ENCODE peak calls at places on chromosome 21, in nine cellular contexts. U is pancreas, N is fibroblast of lung, A is endodermal cell, H is PC-9, Y is SK-N-SH, X is neural progenitor cell, S is left ventricle myocardium inferior, P is transverse colon. M is an unnamed sample. For H3K4me1 and H3K9me3, the result is how much of the 10 kb centered on the place peaks cover.

GRCh38 chr21:41973861-41974751 is 20.3 kb upstream of the C2CD2 start:
- DNase-seq in S (peak), H (no peak), P (no peak), X (no peak), A (peak), U (no peak), N (no peak), Y (no peak), M (peak)

GRCh38 chr21:36504067-36505058 is 24.4 kb upstream of the CLDN14 start:
- DNase-seq in N (peak), A (no peak), P (peak), X (peak), S (no peak), Y (peak), U (no peak), H (peak), M (no peak)

GRCh38 chr21:16193758-16194606 is 464.2 kb downstream of the USP25 start:
- DNase-seq in S (peak), Y (no peak), P (peak), H (no peak), X (peak), N (peak), A (peak), U (peak), M (peak)

GRCh38 chr21:43718872-43719747 is at the start of gene PDXK:
- DNase-seq in U (peak), H (peak), S (peak), X (peak), A (peak), N (peak), Y (peak), P (peak), M (peak)

GRCh38 chr21:14548751-14549150 is 2.6 kb upstream of the SAMSN1 start:
- DNase-seq in S (no peak), Y (no peak), X (no peak), A (no peak), H (no peak), N (no peak), P (no peak), U (no peak), M (no peak)

GRCh38 chr21:14890141-14890540 is 174.7 kb downstream of the NRIP1 start:
- DNase-seq in A (no peak), H (no peak), X (no peak), P (no peak), S (no peak), U (no peak), N (no peak), Y (no peak), M (no peak)

GRCh38 chr21:34722684-34723300 is 54.0 kb downstream of the CLIC6 start:
- DNase-seq in Y (peak), S (no peak), A (peak), N (no peak), X (peak), U (no peak), H (no peak), P (no peak), M (no peak)

GRCh38 chr21:36999131-36999898 is 7.2 kb upstream of the RIPPLY3 start:
- DNase-seq in U (no peak), X (no peak), S (no peak), P (no peak), A (peak), N (no peak), Y (no peak), H (no peak), M (peak)

GRCh38 chr21:36021251-36021837 is 39.0 kb downstream of the SETD4 start:
- DNase-seq in N (no peak), U (no peak), H (no peak), P (no peak), S (no peak), A (no peak), X (no peak), Y (no peak), M (no peak)

GRCh38 chr21:33428669-33429068 is 25.5 kb downstream of the IFNGR2 start:
- DNase-seq in N (peak), A (no peak), X (no peak), Y (no peak), U (no peak), P (no peak), H (peak), S (no peak), M (no peak)

GRCh38 chr21:33433425-33434114 is 30.4 kb downstream of the IFNGR2 start:
- DNase-seq in X (no peak), U (no peak), H (no peak), Y (no peak), P (no peak), A (no peak), S (no peak), N (no peak), M (no peak)

GRCh38 chr21:33433001-33433400 is 29.8 kb downstream of the IFNGR2 start:
- DNase-seq in U (no peak), X (no peak), H (no peak), S (no peak), Y (no peak), A (no peak), P (no peak), N (no peak), M (no peak)

GRCh38 chr21:33432496-33432895 is 29.3 kb downstream of the IFNGR2 start:
- DNase-seq in X (no peak), N (no peak), H (no peak), P (no peak), Y (no peak), A (no peak), U (no peak), S (no peak), M (no peak)

DNA sequence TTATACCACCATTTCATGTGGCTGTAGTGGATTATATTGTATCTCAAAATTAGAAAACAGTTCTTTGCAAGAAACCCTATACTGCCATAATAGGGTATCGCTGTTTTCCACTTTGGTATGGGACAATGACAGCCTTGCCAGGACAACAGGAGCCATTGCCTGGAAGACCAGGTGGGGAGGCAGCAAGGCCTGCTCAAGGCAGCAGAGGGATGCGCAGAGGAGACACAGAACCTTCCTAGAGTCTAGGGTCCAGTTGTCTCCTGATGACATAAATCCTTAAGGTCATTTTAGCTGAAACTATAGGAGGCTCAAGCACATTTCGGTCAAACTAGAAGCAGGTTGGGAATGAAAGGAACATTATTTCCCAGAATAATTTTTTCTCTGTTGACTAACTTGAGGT is 27.6 kb downstream of the IFNGR2 start:
- DNase-seq in P (no peak), N (no peak), H (no peak), Y (no peak), A (no peak), X (no peak), S (no peak), U (no peak), M (no peak)
- H3K27ac ChIP-seq in P (no peak), N (no peak), H (no peak), Y (no peak), A (no peak), X (no peak), S (no peak), U (no peak), M (no peak)

GRCh38 chr21:44987886-44988606 is 48.2 kb downstream of the SLX9 start:
- DNase-seq in N (no peak), A (no peak), P (no peak), Y (no peak), H (no peak), X (no peak), S (peak), U (no peak), M (peak)

GRCh38 chr21:44989943-44990780 is 50.3 kb downstream of the SLX9 start:
- DNase-seq in Y (peak), S (no peak), X (no peak), P (no peak), U (no peak), N (no peak), H (no peak), A (no peak), M (no peak)

GRCh38 chr21:44989538-44989888 is 49.7 kb downstream of the SLX9 start:
- DNase-seq in P (no peak), H (no peak), S (no peak), X (no peak), N (peak), U (no peak), Y (peak), A (no peak), M (no peak)

GRCh38 chr21:44987301-44987885 is 47.6 kb downstream of the SLX9 start:
- DNase-seq in U (no peak), P (no peak), N (no peak), H (no peak), X (no peak), Y (no peak), S (peak), A (no peak), M (no peak)

GRCh38 chr21:44988607-44989537 is 49.0 kb downstream of the SLX9 start:
- DNase-seq in H (no peak), S (peak), U (no peak), P (no peak), A (no peak), N (no peak), Y (no peak), X (no peak), M (no peak)
- H3K4me1 ChIP-seq in H (under half), S (under half), U (under half), P (under half), A (under half), N (under half), Y (under half), X (under half), M (under half)

DNA sequence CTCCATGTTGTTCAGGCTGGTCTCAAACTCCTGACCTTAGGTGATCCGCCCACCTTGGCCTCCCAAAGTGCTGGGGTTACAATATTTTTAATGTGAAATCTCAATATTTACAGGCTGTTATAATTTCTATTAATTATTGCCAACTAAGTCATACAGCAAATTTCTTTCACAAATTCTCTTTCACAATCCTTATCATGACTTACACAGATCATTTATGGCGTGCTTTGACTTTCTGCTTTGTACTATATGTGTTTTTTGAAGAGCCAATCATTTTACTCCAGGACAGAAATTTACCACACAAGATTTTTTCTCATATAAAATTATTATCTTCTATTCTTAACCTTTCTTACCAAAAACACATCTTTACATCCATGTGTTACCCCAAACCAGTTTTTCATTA is 1729.9 kb downstream of the NCAM2 start:
- DNase-seq in P (no peak), S (no peak), Y (no peak), H (no peak), N (no peak), A (no peak), U (no peak), X (peak), M (no peak)
- H3K9me3 ChIP-seq in P (under half), S (half or more), Y (under half), H (under half), N (under half), A (half or more), U (under half), X (under half), M (under half)

GRCh38 chr21:31310750-31311149 is 33.3 kb downstream of the TIAM1 start:
- DNase-seq in A (no peak), S (no peak), P (no peak), U (no peak), X (peak), Y (no peak), H (peak), N (peak), M (no peak)
- H3K27ac ChIP-seq in A (no peak), S (no peak), P (no peak), U (no peak), X (peak), Y (no peak), H (no peak), N (no peak), M (no peak)

DNA sequence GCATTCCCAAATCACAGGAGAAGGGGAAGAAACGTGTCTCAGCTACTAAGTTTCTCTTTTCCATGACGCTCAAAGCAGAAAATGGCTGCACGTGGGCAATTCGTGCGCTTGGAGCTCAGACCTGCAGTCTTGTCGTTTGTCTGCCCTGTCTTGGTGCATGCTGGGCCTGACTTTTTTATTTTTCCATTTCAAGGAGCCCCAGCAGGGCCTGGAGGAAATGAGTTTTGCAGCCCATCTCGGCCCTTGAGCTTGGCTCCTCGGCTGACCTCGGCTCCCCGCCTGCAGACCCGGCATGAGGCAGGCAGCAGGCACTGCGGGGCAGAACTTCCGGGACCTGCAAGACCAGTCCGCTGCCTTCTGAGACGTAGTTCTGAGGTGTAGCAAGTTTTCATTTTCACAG is 25.6 kb downstream of the ERG start:
- DNase-seq in P (no peak), A (peak), U (no peak), N (no peak), Y (no peak), X (no peak), S (no peak), H (no peak), M (no peak)
- H3K4me1 ChIP-seq in P (under half), A (under half), U (under half), N (under half), Y (under half), X (under half), S (half or more), H (under half), M (under half)

GRCh38 chr21:25493722-25494121 is 113.6 kb downstream of the MRPL39 start:
- DNase-seq in S (no peak), U (no peak), P (no peak), A (no peak), H (no peak), N (no peak), Y (no peak), X (no peak), M (no peak)
- H3K9me3 ChIP-seq in S (under half), U (under half), P (under half), A (under half), H (under half), N (under half), Y (under half), X (under half), M (under half)

GRCh38 chr21:29074007-29074376 is 544 bp upstream of the CCT8 start:
- DNase-seq in H (no peak), X (no peak), N (no peak), A (no peak), U (no peak), P (no peak), Y (no peak), S (no peak), M (no peak)

GRCh38 chr21:29073222-29074006 is at the start of gene CCT8:
- DNase-seq in H (peak), A (peak), X (peak), P (peak), S (peak), Y (peak), N (peak), U (peak), M (peak)

GRCh38 chr21:29077651-29078090 is 4.2 kb upstream of the CCT8 start:
- DNase-seq in H (no peak), P (no peak), Y (no peak), U (peak), X (no peak), S (no peak), A (no peak), N (peak), M (no peak)

GRCh38 chr21:29074783-29075182 is 1.3 kb upstream of the CCT8 start:
- DNase-seq in A (no peak), S (no peak), N (no peak), H (no peak), Y (no peak), X (no peak), P (no peak), U (no peak), M (no peak)

DNA sequence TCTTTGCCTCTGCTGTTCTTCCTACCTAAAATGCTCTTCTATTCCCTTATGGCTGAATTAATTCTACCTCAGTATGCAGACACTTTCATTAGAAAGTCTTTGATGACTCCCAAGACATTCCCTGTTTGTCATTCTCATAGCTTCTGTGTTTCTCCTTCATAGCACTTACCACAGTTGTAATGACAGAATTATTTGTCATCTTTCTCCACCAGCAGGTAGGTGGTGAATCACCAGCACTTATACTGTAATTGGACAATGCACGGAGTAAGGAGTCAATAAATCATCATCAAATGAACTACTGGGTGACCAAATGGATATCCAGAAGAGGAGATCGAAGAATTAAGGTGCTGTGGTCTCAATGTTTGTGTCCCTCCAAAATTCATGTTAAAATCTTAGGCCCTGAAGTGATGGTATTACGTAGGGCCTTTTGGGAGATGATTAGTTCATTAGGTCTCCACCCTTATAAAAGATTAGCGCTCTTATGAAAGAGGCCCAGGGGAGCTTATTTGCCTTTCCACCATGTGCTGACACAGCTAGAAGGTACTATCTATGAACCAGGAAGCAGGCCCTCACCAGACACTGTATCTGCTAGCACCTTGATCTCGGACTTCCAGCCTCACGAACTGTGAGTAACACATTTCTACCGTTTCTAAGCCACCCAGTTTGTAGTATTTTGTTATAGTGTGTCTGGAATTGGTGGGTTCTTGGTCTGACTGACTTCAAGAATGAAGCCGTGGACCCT is 2.4 kb upstream of the CCT8 start:
- DNase-seq in Y (no peak), H (no peak), N (no peak), U (no peak), S (no peak), X (no peak), P (no peak), A (no peak), M (no peak)
- H3K27ac ChIP-seq in Y (no peak), H (no peak), N (no peak), U (peak), S (peak), X (no peak), P (peak), A (no peak), M (peak)

M was measured in right lobe of liver.